ENCODE peak calls at places on chromosomes 7 and 10, in four cellular contexts. T is ELR; R is stimulated activated CD8-positive, alpha-beta memory T cell treated with anti-CD3 and anti-CD28 coated beads, Interleukin-4, amount 100 ng/mL, for 4 hours; B is WTC11. Y is an unnamed sample.

GRCh38 chr7:23938937-23939552 is 229.0 kb downstream of the STK31 start:
- DNase-seq in B (peak; percentile 57), R (no peak), T (peak; percentile 71), Y (peak; percentile 24)

GRCh38 chr10:5977471-5978370 is at the start of gene IL15RA:
- DNase-seq in B (peak; percentile 71), R (peak; percentile 67), T (peak; percentile 90), Y (peak; percentile 41)

GRCh38 chr7:96118449-96119001 is 203.4 kb downstream of the SLC25A13 start:
- DNase-seq in R (no peak), T (no peak), B (peak; percentile 16), Y (no peak)

GRCh38 chr7:18278306-18278705 is 217.2 kb upstream of the HDAC9 start:
- DNase-seq in B (no peak), R (no peak), T (no peak), Y (no peak)

GRCh38 chr10:110056822-110057221 is 49.0 kb downstream of the ADD3 start:
- DNase-seq in B (no peak), R (no peak), T (peak; percentile 53), Y (no peak)

GRCh38 chr10:123136806-123137642 is 1.3 kb downstream of the HMX3 start:
- DNase-seq in R (no peak), B (peak; percentile 62), T (no peak), Y (no peak)

GRCh38 chr10:60291354-60291930 is 98.2 kb downstream of the ANK3 start:
- DNase-seq in R (no peak), B (no peak), T (no peak), Y (no peak)

GRCh38 chr10:65931291-65932080 is 994.4 kb upstream of the LRRTM3 start:
- DNase-seq in B (no peak), T (no peak), R (no peak), Y (no peak)

GRCh38 chr7:91288208-91288824 is 24.1 kb downstream of the FZD1 start:
- DNase-seq in R (no peak), T (peak; percentile 17), B (peak; percentile 77), Y (no peak)

GRCh38 chr10:73908853-73909611 is 1.9 kb upstream of the PLAU start:
- DNase-seq in B (no peak), R (peak; percentile 53), T (peak; percentile 100), Y (peak; percentile 84)

GRCh38 chr10:34637419-34637911 is 177.6 kb downstream of the PARD3 start:
- DNase-seq in T (peak; percentile 49), B (peak; percentile 89), R (peak; percentile 40), Y (peak; percentile 97)

GRCh38 chr10:77228559-77228958 is 409.0 kb downstream of the KCNMA1 start:
- DNase-seq in T (no peak), B (no peak), R (no peak), Y (no peak)

GRCh38 chr10:114604357-114605129 is 53.5 kb downstream of the ABLIM1 start:
- DNase-seq in R (no peak), T (no peak), B (no peak), Y (no peak)

GRCh38 chr10:47034511-47035051 is 123.4 kb downstream of the PTPN20 start:
- DNase-seq in R (no peak), B (no peak), T (no peak), Y (no peak)

GRCh38 chr10:103204353-103205255 is 11.5 kb upstream of the NT5C2 start:
- DNase-seq in B (peak; percentile 89), R (no peak), T (no peak), Y (no peak)

GRCh38 chr7:2668401-2668800 is 19.6 kb upstream of the AMZ1 start:
- DNase-seq in B (no peak), T (peak; percentile 24), R (no peak), Y (no peak)

GRCh38 chr7:85287126-85287825 is 100.4 kb upstream of the SEMA3D start:
- DNase-seq in T (peak; percentile 48), B (no peak), R (no peak), Y (peak; percentile 52)

GRCh38 chr7:20598479-20599419 is 16.7 kb upstream of the ABCB5 start:
- DNase-seq in B (no peak), R (no peak), T (peak; percentile 63), Y (no peak)

GRCh38 chr7:16812542-16813231 is 7.9 kb upstream of the AGR2 start:
- DNase-seq in B (no peak), T (no peak), R (no peak), Y (no peak)

GRCh38 chr7:137402535-137403258 is 59.2 kb upstream of the PTN start:
- DNase-seq in R (no peak), T (no peak), B (peak; percentile 10), Y (no peak)

GRCh38 chr10:123380491-123381085 is 226.4 kb downstream of the BUB3 start:
- DNase-seq in R (no peak), B (no peak), T (peak; percentile 29), Y (no peak)

GRCh38 chr7:108723343-108723957 is 153.8 kb downstream of the DNAJB9 start:
- DNase-seq in R (no peak), T (no peak), B (no peak), Y (no peak)

GRCh38 chr10:95547197-95547596 is 14.0 kb downstream of the SORBS1 start:
- DNase-seq in R (no peak), B (no peak), T (no peak), Y (no peak)

GRCh38 chr7:54541941-54542618 is at the start of gene VSTM2A:
- DNase-seq in B (peak; percentile 60), T (no peak), R (no peak), Y (no peak)

GRCh38 chr7:117871778-117872538 is 1.3 kb downstream of the CTTNBP2 start:
- DNase-seq in B (peak; percentile 60), T (no peak), R (no peak), Y (no peak)